ENCODE peak calls at places on chromosomes 1 and 21, in nine cellular contexts. X is HFFc6, P is AG04449, B is neural progenitor cell, T is right atrium auricular region, A is GM23338, Q is fibroblast of villous mesenchyme, G is B cell, O is IMR-90. U is an unnamed sample.

GRCh38 chr1:46362158-46362557 is 21.6 kb downstream of the NSUN4 start:
- DNase-seq in T (no peak), G (no peak), A (no peak), P (no peak), X (no peak), B (peak), Q (no peak), O (no peak), U (no peak)

GRCh38 chr1:26862781-26863676 is at the start of gene SFN:
- DNase-seq in P (no peak), T (no peak), A (peak), G (peak), O (no peak), Q (no peak), B (peak), X (no peak), U (no peak)

GRCh38 chr1:116919802-116920201 is 10.1 kb downstream of the PTGFRN start:
- DNase-seq in O (no peak), P (no peak), X (no peak), G (no peak), T (peak), A (no peak), B (no peak), Q (peak), U (no peak)

GRCh38 chr1:147837845-147838363 is 64.7 kb upstream of the GJA8 start:
- DNase-seq in G (no peak), O (no peak), A (peak), X (no peak), P (no peak), B (no peak), Q (no peak), T (no peak), U (no peak)

GRCh38 chr1:64243757-64244080 is 40.3 kb downstream of the UBE2U start:
- DNase-seq in X (no peak), G (no peak), Q (no peak), O (no peak), T (no peak), A (no peak), B (no peak), P (no peak), U (no peak)

GRCh38 chr1:182069028-182069466 is 7.5 kb upstream of the ZNF648 start:
- DNase-seq in Q (peak), X (peak), T (peak), G (peak), B (peak), O (peak), P (no peak), A (peak), U (peak)

GRCh38 chr21:41536076-41536826 is 28.3 kb upstream of the TMPRSS2 start:
- DNase-seq in Q (no peak), T (no peak), B (no peak), A (no peak), O (no peak), X (no peak), P (no peak), G (no peak), U (no peak)

GRCh38 chr1:224851210-224851849 is 78.1 kb upstream of the DNAH14 start:
- DNase-seq in O (peak), G (peak), A (peak), P (no peak), X (peak), T (peak), B (peak), Q (peak), U (peak)

GRCh38 chr1:97423397-97423796 is 497.4 kb downstream of the DPYD start:
- DNase-seq in O (no peak), B (peak), Q (no peak), T (no peak), G (no peak), X (no peak), A (no peak), P (no peak), U (no peak)

GRCh38 chr1:26037904-26038303 is 8.0 kb downstream of the SLC30A2 start:
- DNase-seq in G (no peak), B (no peak), O (no peak), X (no peak), T (no peak), Q (no peak), P (no peak), A (no peak), U (no peak)

GRCh38 chr1:41917835-41918449 is 780 bp downstream of the HIVEP3 start:
- DNase-seq in O (peak), B (peak), G (peak), P (no peak), A (peak), Q (peak), T (no peak), X (no peak), U (peak)

GRCh38 chr1:90725961-90726715 is 9.0 kb upstream of the BARHL2 start:
- DNase-seq in A (peak), B (peak), Q (no peak), O (peak), X (no peak), G (peak), P (no peak), T (no peak), U (no peak)

GRCh38 chr1:181101581-181102226 is 13.2 kb downstream of the IER5 start:
- DNase-seq in Q (peak), X (no peak), G (no peak), B (peak), P (no peak), O (peak), T (no peak), A (peak), U (no peak)

GRCh38 chr1:1393014-1393413 is 6.1 kb downstream of the CCNL2 start:
- DNase-seq in P (no peak), A (no peak), G (no peak), O (no peak), Q (no peak), T (no peak), B (no peak), X (no peak), U (no peak)

GRCh38 chr1:19775317-19775716 is 24.4 kb downstream of the TMCO4 start:
- DNase-seq in P (no peak), O (no peak), A (no peak), T (no peak), Q (no peak), X (peak), G (no peak), B (no peak), U (no peak)

GRCh38 chr1:27435566-27436203 is 43.3 kb downstream of the GPR3 start:
- DNase-seq in Q (peak), B (no peak), O (no peak), T (no peak), G (peak), A (no peak), X (no peak), P (no peak), U (no peak)

GRCh38 chr1:11470912-11471311 is 8.0 kb upstream of the DISP3 start:
- DNase-seq in O (no peak), Q (no peak), G (no peak), B (no peak), T (no peak), A (no peak), P (no peak), X (no peak), U (no peak)

GRCh38 chr1:47532831-47533175 is 95.0 kb downstream of the FOXD2 start:
- DNase-seq in P (no peak), X (no peak), B (no peak), A (peak), T (no peak), Q (no peak), O (no peak), G (no peak), U (no peak)

GRCh38 chr1:88661188-88661587 is 22.9 kb upstream of the PKN2 start:
- DNase-seq in A (peak), X (no peak), G (no peak), P (no peak), B (no peak), Q (no peak), T (no peak), O (no peak), U (no peak)
- TF ChIP-seq CTCF in A (no peak), X (no peak), G (no peak), P (no peak), B (no peak), Q (no peak), T (no peak), O (no peak), U (no peak)

GRCh38 chr1:210144736-210145135 is 87.9 kb upstream of the SERTAD4 start:
- DNase-seq in T (no peak), O (no peak), B (no peak), Q (no peak), A (no peak), X (no peak), P (no peak), G (no peak), U (no peak)
- TF ChIP-seq CTCF in T (no peak), O (no peak), B (no peak), Q (no peak), A (no peak), X (no peak), P (no peak), G (no peak), U (no peak)

GRCh38 chr21:44297525-44298290 is 2.1 kb upstream of the PFKL start:
- DNase-seq in G (peak), B (peak), Q (peak), A (peak), P (peak), O (peak), T (peak), X (peak), U (peak)

GRCh38 chr21:44299085-44299457 is 782 bp upstream of the PFKL start:
- DNase-seq in A (no peak), B (no peak), G (no peak), Q (no peak), X (peak), T (no peak), P (no peak), O (peak), U (no peak)

GRCh38 chr21:44299458-44300261 is at the start of gene PFKL:
- DNase-seq in T (no peak), X (peak), Q (peak), P (no peak), B (peak), A (peak), O (peak), G (peak), U (peak)

GRCh38 chr21:44296916-44297315 is 2.9 kb upstream of the PFKL start:
- DNase-seq in B (no peak), Q (no peak), P (no peak), G (no peak), X (no peak), T (no peak), O (no peak), A (no peak), U (no peak)

DNA sequence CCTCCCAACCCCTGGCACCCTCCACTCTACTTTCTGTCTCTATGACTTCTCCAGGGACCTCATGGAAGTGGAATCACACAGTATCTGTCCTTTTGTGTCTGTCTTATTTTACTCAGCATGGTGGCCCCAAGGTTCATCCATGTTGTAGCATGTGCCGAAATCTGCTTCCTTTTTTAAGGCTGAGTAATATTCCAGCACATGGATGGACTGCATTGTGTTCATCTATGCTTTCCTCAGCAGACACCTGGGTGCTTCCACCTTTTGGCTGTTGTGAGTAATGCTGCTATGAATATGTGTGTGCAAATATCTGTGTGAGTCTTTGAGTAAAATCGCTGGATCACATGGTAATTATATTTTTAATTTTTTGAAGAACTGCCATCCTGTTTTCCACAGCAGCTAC is 1.6 kb upstream of the PFKL start:
- DNase-seq in B (no peak), X (peak), A (no peak), O (peak), G (no peak), Q (no peak), T (no peak), P (no peak), U (no peak)
- TF ChIP-seq CTCF in B (no peak), X (no peak), A (no peak), O (peak), G (no peak), Q (no peak), T (no peak), P (no peak), U (no peak)

DNA sequence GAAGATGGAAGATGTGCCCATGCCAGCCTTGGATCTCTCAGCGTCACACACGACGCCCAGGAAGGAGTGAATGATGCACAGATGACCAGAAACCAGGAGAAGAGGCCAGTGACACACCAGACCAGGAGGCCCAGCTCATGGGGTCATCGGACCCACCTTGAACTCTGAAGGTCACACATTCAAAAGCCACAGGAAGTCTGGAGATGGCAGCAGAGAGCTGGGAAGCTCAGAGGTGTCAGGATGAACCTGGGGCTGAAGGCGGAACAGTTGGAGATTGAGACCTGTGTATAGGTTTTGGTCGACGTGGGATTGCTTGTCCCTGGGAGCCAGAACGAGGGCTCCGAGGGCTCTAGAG is 43.6 kb downstream of the SLC19A1 start:
- DNase-seq in T (no peak), G (no peak), B (no peak), O (no peak), A (no peak), P (no peak), Q (no peak), X (no peak), U (no peak)
- TF ChIP-seq CTCF in T (no peak), G (no peak), B (no peak), O (no peak), A (no peak), P (no peak), Q (no peak), X (no peak), U (no peak)

GRCh38 chr1:25028910-25029599 is 99.0 kb upstream of the RUNX3 start:
- DNase-seq in T (no peak), G (no peak), P (no peak), B (no peak), X (no peak), O (no peak), A (no peak), Q (no peak), U (no peak)
- TF ChIP-seq CTCF in T (no peak), G (no peak), P (no peak), B (no peak), X (no peak), O (no peak), A (no peak), Q (no peak), U (no peak)

U was measured in progenitor cell of endocrine pancreas.